ENCODE peak calls at places on chromosomes 2 and 18, in ten cellular contexts. H is cardiac muscle cell, O is fibroblast of lung, U is tibial nerve, W is brain microvascular endothelial cell, Y is MCF 10A, Z is spleen, D is H1, X is RWPE2, J is endodermal cell. Q is an unnamed sample.

GRCh38 chr2:37630298-37630697 is 41.1 kb downstream of the CDC42EP3 start:
- DNase-seq in H (no peak), O (no peak), U (no peak), W (no peak), Y (no peak), Z (no peak), D (no peak), X (no peak), J (no peak), Q (no peak)

GRCh38 chr2:53558867-53559266 is 208.7 kb upstream of the CHAC2 start:
- DNase-seq in H (no peak), O (no peak), U (no peak), W (no peak), Y (no peak), Z (no peak), D (no peak), X (no peak), J (no peak), Q (no peak)

GRCh38 chr2:190996338-190996946 is 17.5 kb downstream of the STAT1 start:
- DNase-seq in H (peak; percentile 70), O (peak; percentile 42), U (no peak), W (peak; percentile 35), Y (peak; percentile 47), Z (no peak), D (peak; percentile 50), X (no peak), J (peak; percentile 81), Q (peak; percentile 37)

GRCh38 chr2:57740905-57741304 is 305.7 kb upstream of the VRK2 start:
- DNase-seq in H (no peak), O (no peak), U (no peak), W (no peak), Y (no peak), Z (no peak), D (no peak), X (no peak), J (no peak), Q (no peak)

GRCh38 chr2:108870069-108870644 is 83.6 kb downstream of the CCDC138 start:
- DNase-seq in H (no peak), O (no peak), U (no peak), W (no peak), Y (no peak), Z (no peak), D (no peak), X (no peak), J (no peak), Q (no peak)

GRCh38 chr2:128233790-128234395 is 84.8 kb downstream of the HS6ST1 start:
- DNase-seq in H (no peak), O (no peak), U (no peak), W (no peak), Y (no peak), Z (no peak), D (no peak), X (no peak), J (no peak), Q (no peak)

GRCh38 chr2:62505109-62505508 is 886 bp downstream of the TMEM17 start:
- DNase-seq in H (no peak), O (no peak), U (no peak), W (no peak), Y (peak; percentile 8), Z (no peak), D (no peak), X (no peak), J (no peak), Q (no peak)

GRCh38 chr2:169091761-169092523 is 22.6 kb downstream of the DHRS9 start:
- DNase-seq in H (no peak), O (peak; percentile 69), U (peak; percentile 33), W (peak; percentile 49), Y (peak; percentile 97), Z (no peak), D (no peak), X (peak; percentile 75), J (no peak), Q (no peak)

GRCh38 chr2:150606380-150607060 is 119.1 kb upstream of the RND3 start:
- DNase-seq in H (no peak), O (no peak), U (no peak), W (no peak), Y (no peak), Z (no peak), D (no peak), X (no peak), J (no peak), Q (no peak)

GRCh38 chr2:219176818-219177593 is at the start of gene CNPPD1:
- DNase-seq in H (peak; percentile 89), O (peak; percentile 75), U (peak; percentile 81), W (peak; percentile 31), Y (peak; percentile 87), Z (peak; percentile 99), D (peak; percentile 84), X (peak; percentile 80), J (peak; percentile 92), Q (peak; percentile 95)

GRCh38 chr18:58400337-58400885 is 228.5 kb downstream of the ALPK2 start:
- DNase-seq in H (no peak), O (peak; percentile 38), U (no peak), W (no peak), Y (no peak), Z (no peak), D (no peak), X (no peak), J (peak; percentile 18), Q (no peak)

GRCh38 chr2:181058378-181059269 is 78.2 kb downstream of the UBE2E3 start:
- DNase-seq in H (peak; percentile 46), O (peak; percentile 56), U (peak; percentile 36), W (peak; percentile 59), Y (peak; percentile 53), Z (no peak), D (no peak), X (no peak), J (peak; percentile 65), Q (peak; percentile 19)

GRCh38 chr2:222747526-222748160 is 76.2 kb downstream of the MOGAT1 start:
- DNase-seq in H (no peak), O (no peak), U (no peak), W (no peak), Y (no peak), Z (no peak), D (no peak), X (no peak), J (no peak), Q (peak; percentile 29)

GRCh38 chr2:82234283-82234682 is 1929.7 kb upstream of the LRRTM1 start:
- DNase-seq in H (no peak), O (no peak), U (no peak), W (no peak), Y (peak; percentile 26), Z (no peak), D (no peak), X (no peak), J (peak; percentile 37), Q (no peak)
- TF ChIP-seq CTCF in H (peak; percentile 5), O (no peak), U (no peak), W (no peak), Y (no peak), Z (no peak), D (peak; percentile 26), X (no peak), J (peak; percentile 60), Q (no peak)

DNA sequence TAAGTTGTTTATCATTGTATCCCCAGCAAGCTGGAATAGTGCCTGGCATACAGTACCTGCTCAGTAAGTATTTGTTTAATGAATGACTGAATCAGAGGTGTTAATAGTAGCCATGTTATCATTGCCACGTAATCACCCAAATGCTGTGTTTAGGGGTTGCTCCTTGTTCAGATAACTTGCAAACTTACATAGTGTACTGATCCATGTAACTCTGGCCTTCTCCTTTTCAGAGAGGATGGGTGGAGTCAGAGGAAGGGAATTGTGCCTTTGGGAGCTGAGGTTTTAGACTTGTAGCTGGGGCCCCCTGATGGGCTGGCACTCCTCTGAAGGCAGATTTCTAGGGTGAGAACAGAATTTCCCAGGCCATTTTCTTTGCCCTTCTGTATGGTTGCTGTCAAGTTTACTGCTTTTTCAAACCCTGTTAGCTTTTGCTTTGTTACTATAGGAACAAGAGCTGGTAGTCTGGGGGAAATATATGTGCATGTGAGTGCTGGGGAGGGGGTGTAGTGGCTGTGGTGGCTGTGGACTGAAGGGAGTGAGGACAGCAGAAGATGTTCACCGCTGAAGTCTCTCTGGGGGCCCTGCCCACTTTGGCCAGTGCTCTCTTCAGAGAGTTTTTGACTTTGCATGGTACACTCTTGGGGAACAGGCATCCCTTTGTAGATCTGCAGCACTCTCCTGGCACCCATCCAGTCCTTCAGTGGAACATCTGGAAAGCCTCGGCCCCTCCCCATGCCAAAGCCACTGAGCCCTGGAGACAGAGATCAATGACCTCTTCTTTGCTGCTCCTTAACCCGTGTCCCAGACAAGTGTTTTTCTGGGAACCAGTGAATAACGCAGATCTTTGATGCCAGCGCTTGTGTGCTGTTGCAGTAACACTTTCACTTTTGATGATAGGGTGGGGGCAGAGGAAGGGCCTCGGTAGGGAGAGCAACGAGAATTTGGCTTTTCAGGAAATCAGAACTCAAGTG is 208.9 kb downstream of the PRKCE start:
- DNase-seq in H (peak; percentile 68), O (peak; percentile 86), U (peak; percentile 81), W (peak; percentile 16), Y (no peak), Z (no peak), D (no peak), X (no peak), J (peak; percentile 55), Q (no peak)
- TF ChIP-seq CTCF in H (peak; percentile 21), O (peak; percentile 29), U (no peak), W (no peak), Y (no peak), Z (no peak), D (no peak), X (no peak), J (no peak), Q (no peak)

GRCh38 chr2:88214631-88215030 is 44.5 kb downstream of the THNSL2 start:
- DNase-seq in H (no peak), O (no peak), U (no peak), W (no peak), Y (no peak), Z (no peak), D (no peak), X (no peak), J (no peak), Q (no peak)

GRCh38 chr2:88211005-88211808 is 41.1 kb downstream of the THNSL2 start:
- DNase-seq in H (no peak), O (no peak), U (no peak), W (no peak), Y (no peak), Z (no peak), D (no peak), X (no peak), J (no peak), Q (no peak)

GRCh38 chr2:88211809-88212154 is 41.6 kb downstream of the THNSL2 start:
- DNase-seq in H (no peak), O (no peak), U (no peak), W (no peak), Y (no peak), Z (no peak), D (no peak), X (no peak), J (no peak), Q (no peak)

GRCh38 chr2:88210132-88211004 is 40.2 kb downstream of the THNSL2 start:
- DNase-seq in H (no peak), O (no peak), U (no peak), W (no peak), Y (no peak), Z (no peak), D (no peak), X (no peak), J (peak; percentile 69), Q (no peak)

GRCh38 chr2:88212251-88212790 is 42.2 kb downstream of the THNSL2 start:
- DNase-seq in H (peak; percentile 47), O (peak; percentile 10), U (no peak), W (no peak), Y (peak; percentile 42), Z (no peak), D (peak; percentile 54), X (no peak), J (peak; percentile 80), Q (no peak)
- TF ChIP-seq CTCF in H (peak; percentile 55), O (peak; percentile 63), U (peak; percentile 37), W (peak; percentile 67), Y (peak; percentile 32), Z (no peak), D (peak; percentile 61), X (peak; percentile 60), J (peak; percentile 90), Q (no peak)

GRCh38 chr2:121735520-121736074 is 1.1 kb downstream of the NIFK start:
- DNase-seq in H (no peak), O (no peak), U (no peak), W (no peak), Y (peak; percentile 40), Z (no peak), D (no peak), X (no peak), J (no peak), Q (no peak)
- TF ChIP-seq CTCF in H (no peak), O (no peak), U (no peak), W (peak; percentile 7), Y (peak; percentile 21), Z (no peak), D (no peak), X (peak; percentile 52), J (no peak), Q (peak; percentile 7)